ENCODE peak calls at places on chromosomes 5 and 9, in six cellular contexts. I, Y, B, G, C and P are unnamed samples.

GRCh38 chr5:93477791-93478190 is 103.2 kb downstream of the NR2F1-AS1 start:
- DNase-seq in I (no peak), Y (no peak), B (no peak), G (no peak), C (no peak), P (no peak)

GRCh38 chr5:160315968-160316367 is 3.6 kb upstream of the CCNJL start:
- DNase-seq in I (no peak), Y (peak), B (no peak), G (no peak), C (peak), P (peak)

GRCh38 chr5:181190711-181191525 is 14.1 kb downstream of the TRIM7 start:
- DNase-seq in I (no peak), Y (no peak), B (peak), G (no peak), C (no peak), P (peak)

GRCh38 chr5:135560858-135561257 is 17.9 kb downstream of the CXCL14 start:
- DNase-seq in I (peak), Y (peak), B (peak), G (peak), C (peak), P (peak)

GRCh38 chr5:146401021-146401420 is 46.1 kb upstream of the TCERG1 start:
- DNase-seq in I (no peak), Y (no peak), B (no peak), G (no peak), C (no peak), P (no peak)

GRCh38 chr5:39578887-39579497 is 154.2 kb upstream of the DAB2 start:
- DNase-seq in I (no peak), Y (peak), B (no peak), G (peak), C (no peak), P (no peak)

GRCh38 chr5:63573402-63573801 is 388.8 kb downstream of the HTR1A start:
- DNase-seq in I (no peak), Y (no peak), B (no peak), G (no peak), C (no peak), P (no peak)

GRCh38 chr9:133133680-133134418 is 12.8 kb upstream of the RALGDS start:
- DNase-seq in I (peak), Y (peak), B (peak), G (peak), C (peak), P (peak)

GRCh38 chr9:37856551-37856950 is 47.4 kb downstream of the SLC25A51 start:
- DNase-seq in I (no peak), Y (no peak), B (no peak), G (no peak), C (no peak), P (no peak)

GRCh38 chr9:36970007-36970888 is 63.8 kb downstream of the PAX5 start:
- DNase-seq in I (peak), Y (no peak), B (no peak), G (no peak), C (no peak), P (no peak)

GRCh38 chr5:155482428-155482827 is 468.9 kb downstream of the KIF4B start:
- DNase-seq in I (no peak), Y (no peak), B (no peak), G (no peak), C (no peak), P (no peak)

GRCh38 chr9:75483636-75484035 is 395.3 kb downstream of the OSTF1 start:
- DNase-seq in I (no peak), Y (no peak), B (no peak), G (no peak), C (no peak), P (no peak)

GRCh38 chr5:172788771-172789686 is 18.0 kb upstream of the DUSP1 start:
- DNase-seq in I (no peak), Y (no peak), B (peak), G (no peak), C (no peak), P (no peak)

GRCh38 chr9:122420315-122420714 is 49.5 kb downstream of the PTGS1 start:
- DNase-seq in I (no peak), Y (no peak), B (no peak), G (no peak), C (no peak), P (no peak)

GRCh38 chr5:174736351-174736721 is 12.0 kb downstream of the MSX2 start:
- DNase-seq in I (no peak), Y (no peak), B (no peak), G (no peak), C (no peak), P (no peak)

GRCh38 chr5:101517795-101518194 is 614.7 kb upstream of the ST8SIA4 start:
- DNase-seq in I (no peak), Y (no peak), B (no peak), G (no peak), C (no peak), P (no peak)

GRCh38 chr5:2663489-2663888 is 88.0 kb downstream of the IRX2 start:
- DNase-seq in I (no peak), Y (no peak), B (no peak), G (no peak), C (no peak), P (no peak)

GRCh38 chr5:176694146-176694545 is 46.9 kb downstream of the TSPAN17 start:
- DNase-seq in I (no peak), Y (no peak), B (no peak), G (no peak), C (no peak), P (no peak)

GRCh38 chr9:73243078-73243477 is 91.4 kb downstream of the ANXA1 start:
- DNase-seq in I (no peak), Y (no peak), B (no peak), G (no peak), C (no peak), P (no peak)

GRCh38 chr9:32571969-32572899 is 725 bp downstream of the NDUFB6 start:
- DNase-seq in I (peak), Y (peak), B (peak), G (no peak), C (peak), P (peak)

GRCh38 chr9:74001382-74001781 is 495.8 kb upstream of the RORB start:
- DNase-seq in I (no peak), Y (no peak), B (no peak), G (no peak), C (no peak), P (no peak)

GRCh38 chr5:142107729-142108431 is 699 bp upstream of the NDFIP1 start:
- DNase-seq in I (no peak), Y (no peak), B (no peak), G (no peak), C (no peak), P (no peak)

GRCh38 chr5:81091199-81091598 is 131.0 kb downstream of the RASGRF2 start:
- DNase-seq in I (no peak), Y (no peak), B (no peak), G (no peak), C (no peak), P (no peak)

GRCh38 chr5:3346111-3346820 is 249.4 kb upstream of the IRX1 start:
- DNase-seq in I (no peak), Y (no peak), B (no peak), G (no peak), C (no peak), P (no peak)

GRCh38 chr5:41465493-41466171 is 44.8 kb downstream of the PLCXD3 start:
- DNase-seq in I (no peak), Y (no peak), B (no peak), G (no peak), C (no peak), P (no peak)

GRCh38 chr5:141778683-141779082 is 96.7 kb upstream of the ARAP3 start:
- DNase-seq in I (no peak), Y (no peak), B (no peak), G (no peak), C (no peak), P (no peak)

GRCh38 chr9:71897573-71897972 is 13.4 kb downstream of the ABHD17B start:
- DNase-seq in I (no peak), Y (no peak), B (no peak), G (no peak), C (no peak), P (no peak)

GRCh38 chr9:38619556-38620447 is 594 bp downstream of the ANKRD18A start:
- DNase-seq in I (peak), Y (peak), B (no peak), G (no peak), C (no peak), P (peak)

GRCh38 chr9:128552744-128553221 is 396 bp downstream of the SPTAN1 start:
- DNase-seq in I (no peak), Y (no peak), B (peak), G (no peak), C (no peak), P (peak)

GRCh38 chr9:112252194-112252593 is 77.1 kb upstream of the SUSD1 start:
- DNase-seq in I (no peak), Y (no peak), B (no peak), G (no peak), C (no peak), P (no peak)

GRCh38 chr9:37639109-37639748 is 11.5 kb upstream of the FRMPD1 start:
- DNase-seq in I (no peak), Y (no peak), B (no peak), G (no peak), C (no peak), P (no peak)

GRCh38 chr9:98860871-98861293 is 53.4 kb downstream of the GALNT12 start:
- DNase-seq in I (no peak), Y (no peak), B (no peak), G (peak), C (peak), P (no peak)

GRCh38 chr5:134451618-134452505 is 40.2 kb upstream of the CDKN2AIPNL start:
- DNase-seq in I (no peak), Y (peak), B (no peak), G (no peak), C (peak), P (peak)

GRCh38 chr5:1901081-1901480 is 18.4 kb upstream of the IRX4 start:
- DNase-seq in I (no peak), Y (no peak), B (no peak), G (no peak), C (no peak), P (no peak)

GRCh38 chr5:150394103-150394502 is 18.6 kb downstream of the CD74 start:
- DNase-seq in I (no peak), Y (no peak), B (no peak), G (no peak), C (peak), P (no peak)

GRCh38 chr9:17967731-17968130 is 388.9 kb downstream of the SH3GL2 start:
- DNase-seq in I (no peak), Y (no peak), B (no peak), G (no peak), C (no peak), P (no peak)